ENCODE peak calls at places on chromosome 19, in eight cellular contexts. P is OCI-LY7, Y is PC-9, A is GM23248, M is GM23338, W is MM.1S, Z is SK-N-SH, H is hepatocyte. X is an unnamed sample. For H3K9me2, the result is how much of the 10 kb centered on the place peaks cover.

GRCh38 chr19:5667751-5668271 is 12.5 kb downstream of the MICOS13 start:
- DNase-seq in P (no peak), Y (no peak), A (no peak), M (peak), W (no peak), Z (no peak), H (peak), X (no peak)

GRCh38 chr19:27718262-27718661 is 1494.7 kb downstream of the UQCRFS1 start:
- DNase-seq in P (no peak), Y (no peak), A (no peak), M (no peak), W (no peak), Z (no peak), H (no peak), X (no peak)

GRCh38 chr19:42295831-42296525 is 6.0 kb upstream of the PRR19 start:
- DNase-seq in P (peak), Y (peak), A (peak), M (peak), W (peak), Z (peak), H (peak), X (no peak)

GRCh38 chr19:35509018-35509652 is 4.3 kb downstream of the DMKN start:
- DNase-seq in P (no peak), Y (peak), A (peak), M (peak), W (no peak), Z (no peak), H (peak), X (peak)

GRCh38 chr19:41595890-41596280 is 19.9 kb downstream of the CEACAM21 start:
- DNase-seq in P (no peak), Y (no peak), A (no peak), M (no peak), W (no peak), Z (no peak), H (no peak), X (no peak)

GRCh38 chr19:35107541-35107939 is 8.1 kb upstream of the FXYD3 start:
- DNase-seq in P (no peak), Y (peak), A (peak), M (no peak), W (no peak), Z (no peak), H (no peak), X (peak)

GRCh38 chr19:14113762-14114414 is 3.7 kb downstream of the PRKACA start:
- DNase-seq in P (peak), Y (peak), A (no peak), M (peak), W (no peak), Z (no peak), H (peak), X (peak)

GRCh38 chr19:42289556-42290041 is 12.3 kb upstream of the PRR19 start:
- DNase-seq in P (no peak), Y (no peak), A (no peak), M (no peak), W (no peak), Z (no peak), H (no peak), X (no peak)

GRCh38 chr19:49421039-49421877 is 2.0 kb downstream of the PTH2 start:
- DNase-seq in P (peak), Y (peak), A (peak), M (peak), W (no peak), Z (peak), H (peak), X (peak)

GRCh38 chr19:45444318-45445041 is 20.8 kb upstream of the ERCC1 start:
- DNase-seq in P (peak), Y (peak), A (peak), M (peak), W (peak), Z (peak), H (peak), X (peak)

GRCh38 chr19:15304140-15304705 is 28.1 kb downstream of the BRD4 start:
- DNase-seq in P (no peak), Y (no peak), A (no peak), M (no peak), W (no peak), Z (peak), H (no peak), X (peak)

GRCh38 chr19:18867199-18867598 is 28.8 kb downstream of the CERS1 start:
- DNase-seq in P (no peak), Y (no peak), A (no peak), M (no peak), W (no peak), Z (no peak), H (no peak), X (no peak)

GRCh38 chr19:45346449-45346848 is 5.9 kb downstream of the KLC3 start:
- DNase-seq in P (no peak), Y (no peak), A (peak), M (peak), W (no peak), Z (no peak), H (no peak), X (no peak)

GRCh38 chr19:44661205-44661604 is 10.1 kb upstream of the CEACAM19 start:
- DNase-seq in P (no peak), Y (no peak), A (no peak), M (no peak), W (no peak), Z (no peak), H (no peak), X (no peak)

GRCh38 chr19:54154603-54155345 is 4.7 kb downstream of the LENG1 start:
- DNase-seq in P (no peak), Y (no peak), A (peak), M (no peak), W (no peak), Z (no peak), H (no peak), X (no peak)

GRCh38 chr19:53881482-53882390 is at the start of gene PRKCG:
- DNase-seq in P (no peak), Y (peak), A (peak), M (peak), W (no peak), Z (peak), H (peak), X (peak)

GRCh38 chr19:49136771-49137171 is 17.4 kb downstream of the PPFIA3 start:
- DNase-seq in P (no peak), Y (no peak), A (no peak), M (no peak), W (no peak), Z (no peak), H (no peak), X (no peak)

GRCh38 chr19:7242601-7243258 is 51.5 kb downstream of the INSR start:
- DNase-seq in P (peak), Y (peak), A (peak), M (no peak), W (peak), Z (peak), H (no peak), X (peak)

GRCh38 chr19:1651548-1652394 is 644 bp downstream of the TCF3 start:
- DNase-seq in P (peak), Y (no peak), A (peak), M (peak), W (peak), Z (peak), H (peak), X (no peak)

DNA sequence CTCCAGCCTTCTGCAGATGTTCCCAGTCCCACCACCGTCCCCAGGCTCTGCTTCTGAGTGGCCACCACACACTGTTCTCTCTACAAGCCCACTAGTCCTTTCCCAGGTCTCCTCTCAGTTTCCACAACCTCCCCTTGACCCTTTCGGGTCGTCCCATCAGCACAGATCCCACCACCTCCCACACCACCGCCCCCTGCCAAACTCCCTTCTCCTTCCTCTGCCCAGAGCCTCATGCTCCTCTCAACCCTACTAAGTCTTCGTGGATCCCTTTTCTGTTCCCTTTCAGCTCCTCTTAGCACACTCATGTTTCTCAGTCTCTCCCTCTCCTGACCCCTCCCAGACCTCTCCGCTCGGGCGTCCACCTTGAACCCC is 1.9 kb downstream of the NAPA start:
- DNase-seq in P (no peak), Y (no peak), A (no peak), M (no peak), W (no peak), Z (no peak), H (no peak), X (no peak)
- H3K9me2 ChIP-seq in P (under half), Y (under half), A (under half), M (under half), W (under half), Z (under half), H (under half), X (under half)

GRCh38 chr19:10850631-10851030 is 2.4 kb downstream of the C19orf38 start:
- DNase-seq in P (no peak), Y (no peak), A (no peak), M (no peak), W (no peak), Z (no peak), H (no peak), X (no peak)
- H3K9me2 ChIP-seq in P (under half), Y (under half), A (under half), M (under half), W (under half), Z (under half), H (under half), X (under half)

DNA sequence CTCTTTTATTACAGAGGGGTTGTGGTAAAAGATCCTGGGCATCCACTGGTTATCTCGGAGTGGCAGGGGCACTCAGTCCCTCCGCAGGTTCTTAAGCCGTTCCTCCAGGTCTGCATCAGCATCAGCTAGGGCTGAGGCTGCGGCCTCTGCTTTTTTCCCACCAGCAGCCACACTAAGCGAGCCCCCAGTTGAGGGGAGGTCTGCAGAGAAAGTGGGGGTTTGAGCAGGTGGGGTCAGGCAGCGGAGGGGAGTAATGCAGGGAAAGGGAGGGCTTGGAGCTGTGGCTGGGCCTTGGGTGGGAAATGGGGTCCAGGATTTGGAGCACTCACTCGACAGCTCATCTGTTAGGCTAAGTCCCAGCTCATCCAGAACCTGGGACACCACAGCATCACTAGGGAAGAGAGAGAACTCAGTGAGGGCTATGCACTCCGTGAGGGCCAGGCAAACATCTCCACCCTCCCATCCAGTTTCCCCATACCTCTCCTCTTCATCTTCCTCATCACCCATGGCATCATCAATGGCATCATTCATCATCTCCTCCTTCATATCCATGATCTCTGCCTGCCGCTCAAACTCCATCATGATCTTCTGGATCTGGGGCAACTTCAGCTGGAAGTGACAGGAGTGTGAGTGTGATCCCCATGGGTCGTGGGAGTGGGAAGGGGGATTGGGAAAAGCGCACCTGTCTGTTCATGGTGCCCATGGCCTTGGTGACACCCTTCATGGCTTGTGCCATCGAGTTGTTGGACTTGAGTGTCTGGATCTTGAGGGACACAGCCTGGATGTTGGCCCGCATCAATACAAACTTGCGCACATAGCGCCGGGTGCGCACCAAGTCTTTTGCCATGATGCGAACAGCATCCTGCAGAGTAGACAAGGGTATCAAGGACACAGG is 3.1 kb downstream of the CHMP2A start:
- DNase-seq in P (no peak), Y (no peak), A (no peak), M (no peak), W (no peak), Z (no peak), H (peak), X (no peak)
- H3K9me2 ChIP-seq in P (under half), Y (under half), A (under half), M (under half), W (under half), Z (under half), H (under half), X (under half)

DNA sequence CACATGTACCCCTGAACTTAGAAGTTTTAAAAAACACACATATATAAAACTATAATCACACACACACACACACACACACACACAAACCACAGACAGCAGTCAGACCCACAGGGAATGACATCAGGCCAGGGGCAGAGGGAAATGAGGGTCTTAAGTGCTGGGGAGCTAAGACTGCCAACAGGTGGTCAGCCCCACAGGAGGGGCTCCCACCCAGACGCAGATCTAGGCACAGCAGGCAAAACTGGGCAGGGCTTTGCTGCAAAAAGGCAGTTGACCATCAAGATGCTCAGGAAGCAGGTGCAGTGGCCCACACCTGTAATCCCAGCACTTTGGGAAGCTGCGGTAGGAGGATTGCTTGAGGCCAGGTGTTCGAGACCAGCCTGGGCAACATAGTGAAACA is 121.0 kb upstream of the LSM14A start:
- DNase-seq in P (no peak), Y (no peak), A (no peak), M (no peak), W (no peak), Z (no peak), H (no peak), X (no peak)
- H3K9me2 ChIP-seq in P (under half), Y (under half), A (under half), M (under half), W (under half), Z (under half), H (under half), X (under half)

GRCh38 chr19:13015361-13016231 is 20.3 kb downstream of the NFIX start:
- DNase-seq in P (no peak), Y (no peak), A (peak), M (peak), W (no peak), Z (no peak), H (no peak), X (peak)
- H3K9me2 ChIP-seq in P (under half), Y (under half), A (under half), M (under half), W (under half), Z (under half), H (under half), X (under half)

GRCh38 chr19:40424637-40425449 is 949 bp downstream of the SERTAD1 start:
- DNase-seq in P (no peak), Y (no peak), A (peak), M (peak), W (no peak), Z (no peak), H (no peak), X (no peak)
- H3K9me2 ChIP-seq in P (under half), Y (under half), A (under half), M (under half), W (under half), Z (under half), H (under half), X (under half)